ENCODE peak calls at places on chromosomes 4 and X, in five cellular contexts. K is HepG2, O is A549, S is GM12878, A is K562. L is an unnamed sample.

GRCh38 chr4:111070390-111070789 is 447.5 kb upstream of the PITX2 start:
- DNase-seq in K (no peak), O (no peak), S (no peak), A (no peak), L (no peak)

GRCh38 chr4:88675543-88675942 is 22.1 kb downstream of the NAP1L5 start:
- DNase-seq in K (no peak), O (no peak), S (no peak), A (no peak), L (peak)

GRCh38 chr4:41155194-41155830 is 59.0 kb downstream of the APBB2 start:
- DNase-seq in K (no peak), O (no peak), S (no peak), A (no peak), L (peak)

GRCh38 chr4:124904723-124905390 is 192.3 kb upstream of the ANKRD50 start:
- DNase-seq in K (no peak), O (no peak), S (no peak), A (no peak), L (no peak)

GRCh38 chr4:81723927-81724587 is 252.3 kb upstream of the RASGEF1B start:
- DNase-seq in K (no peak), O (no peak), S (no peak), A (no peak), L (no peak)

GRCh38 chr4:15201782-15202181 is 199.5 kb downstream of the CPEB2 start:
- DNase-seq in K (no peak), O (no peak), S (no peak), A (no peak), L (no peak)

GRCh38 chrX:10676239-10676971 is 56.0 kb upstream of the MID1 start:
- DNase-seq in K (no peak), O (no peak), S (no peak), A (no peak), L (no peak)

GRCh38 chr4:152100378-152101201 is 339.8 kb upstream of the GATB start:
- DNase-seq in K (no peak), O (no peak), S (no peak), A (no peak), L (no peak)

GRCh38 chr4:108833041-108833440 is 70.2 kb upstream of the ETNPPL start:
- DNase-seq in K (no peak), O (no peak), S (no peak), A (no peak), L (peak)

GRCh38 chrX:151825927-151826471 is 86.7 kb upstream of the MAGEA4 start:
- DNase-seq in K (no peak), O (peak), S (no peak), A (no peak), L (peak)

GRCh38 chr4:2291705-2292651 is 30.1 kb upstream of the MXD4 start:
- DNase-seq in K (no peak), O (no peak), S (no peak), A (no peak), L (no peak)

GRCh38 chr4:118969359-118969758 is 80.7 kb downstream of the SYNPO2 start:
- DNase-seq in K (peak), O (peak), S (no peak), A (peak), L (peak)

GRCh38 chr4:6957148-6957520 is 47.5 kb downstream of the TBC1D14 start:
- DNase-seq in K (no peak), O (no peak), S (no peak), A (no peak), L (peak)

GRCh38 chrX:30302957-30303356 is 6.2 kb downstream of the NR0B1 start:
- DNase-seq in K (no peak), O (no peak), S (no peak), A (no peak), L (no peak)

GRCh38 chr4:152894673-152895072 is 41.5 kb upstream of the FHDC1 start:
- DNase-seq in K (no peak), O (no peak), S (no peak), A (no peak), L (peak)

GRCh38 chr4:53043900-53044650 is 182.0 kb downstream of the RASL11B start:
- DNase-seq in K (no peak), O (no peak), S (no peak), A (no peak), L (no peak)

GRCh38 chr4:112557676-112558411 is 41.9 kb upstream of the NEUROG2 start:
- DNase-seq in K (no peak), O (no peak), S (no peak), A (no peak), L (no peak)

GRCh38 chrX:120356084-120356483 is 5.8 kb upstream of the ATP1B4 start:
- DNase-seq in K (no peak), O (no peak), S (no peak), A (no peak), L (no peak)

GRCh38 chr4:8736083-8736825 is 135.4 kb downstream of the HMX1 start:
- DNase-seq in K (no peak), O (no peak), S (no peak), A (no peak), L (no peak)

GRCh38 chr4:169823685-169824084 is 65.9 kb upstream of the HPF1 start:
- DNase-seq in K (peak), O (no peak), S (no peak), A (peak), L (peak)

GRCh38 chrX:119237526-119238035 is 1.5 kb downstream of the PGRMC1 start:
- DNase-seq in K (no peak), O (no peak), S (no peak), A (no peak), L (no peak)

GRCh38 chr4:108571027-108571569 is 49.3 kb upstream of the RPL34 start:
- DNase-seq in K (no peak), O (no peak), S (no peak), A (no peak), L (peak)

GRCh38 chrX:134670241-134670811 is 12.1 kb upstream of the PLAC1 start:
- DNase-seq in K (peak), O (peak), S (no peak), A (no peak), L (peak)

GRCh38 chrX:39891781-39892180 is 206.0 kb downstream of the BCOR start:
- DNase-seq in K (no peak), O (no peak), S (peak), A (no peak), L (no peak)

GRCh38 chr4:130636486-130636885 is 1540.5 kb downstream of the C4orf33 start:
- DNase-seq in K (no peak), O (no peak), S (no peak), A (no peak), L (no peak)

GRCh38 chrX:134868766-134869495 is 121.9 kb upstream of the SMIM10 start:
- DNase-seq in K (no peak), O (no peak), S (no peak), A (no peak), L (peak)

GRCh38 chr4:762211-763190 is 56.9 kb downstream of the PCGF3 start:
- DNase-seq in K (peak), O (no peak), S (no peak), A (no peak), L (no peak)

GRCh38 chr4:75370582-75370981 is 143.6 kb downstream of the RCHY1 start:
- DNase-seq in K (no peak), O (no peak), S (no peak), A (no peak), L (no peak)

GRCh38 chrX:131626681-131627296 is 82.9 kb downstream of the OR13H1 start:
- DNase-seq in K (no peak), O (peak), S (no peak), A (peak), L (no peak)

GRCh38 chr4:19455850-19456602 is 795.7 kb upstream of the SLIT2 start:
- DNase-seq in K (no peak), O (no peak), S (no peak), A (no peak), L (no peak)

GRCh38 chr4:153223418-153223792 is 19.2 kb downstream of the TRIM2 start:
- DNase-seq in K (no peak), O (no peak), S (no peak), A (no peak), L (no peak)

GRCh38 chr4:124711469-124712416 is 789 bp downstream of the ANKRD50 start:
- DNase-seq in K (peak), O (peak), S (no peak), A (peak), L (peak)

GRCh38 chr4:15947684-15948083 is 9.1 kb upstream of the FGFBP1 start:
- DNase-seq in K (no peak), O (no peak), S (no peak), A (no peak), L (no peak)

DNA sequence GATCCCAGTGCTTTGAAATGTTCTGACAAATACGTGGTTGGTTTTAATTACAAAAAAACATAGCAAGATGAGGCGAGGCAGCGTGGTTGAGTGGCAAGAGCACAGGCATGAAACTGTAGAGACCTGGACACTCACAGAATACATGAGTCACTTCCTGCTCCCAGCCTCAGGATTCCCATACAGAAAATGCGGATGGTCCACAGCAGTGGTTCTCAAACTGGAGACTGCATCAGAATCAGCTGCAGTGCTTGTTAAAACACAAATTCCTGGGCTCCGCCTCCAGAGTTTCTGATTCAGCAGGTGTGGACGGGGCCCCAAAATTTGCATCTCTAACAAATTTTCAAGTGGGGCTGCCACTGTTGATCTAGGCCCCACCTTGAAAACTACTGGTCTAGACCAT is 10.1 kb downstream of the OTOP1 start:
- DNase-seq in K (no peak), O (no peak), S (no peak), A (no peak), L (peak)
- H3K4me2 ChIP-seq in K (no peak), O (no peak), S (no peak), A (no peak), L (no peak)

DNA sequence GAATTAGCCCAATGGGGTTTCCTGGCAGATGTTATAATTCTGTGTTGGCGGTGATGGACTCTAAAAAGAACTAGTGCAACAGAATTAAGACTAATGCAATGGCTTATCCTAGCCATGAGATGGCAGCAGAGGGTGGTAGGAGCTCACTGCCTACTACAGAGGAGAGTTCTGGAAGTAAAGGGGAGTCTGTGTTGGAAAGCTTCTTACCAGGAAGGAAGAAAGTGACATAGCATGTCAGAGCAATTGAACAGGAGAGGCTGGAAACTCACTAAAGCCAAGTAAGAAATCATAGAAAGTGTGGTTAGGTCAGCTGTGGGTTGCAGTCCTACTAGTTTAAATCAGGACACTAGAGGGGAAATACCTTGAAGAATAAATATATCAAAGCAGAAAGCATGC is 6.3 kb upstream of the TRPC5OS start:
- DNase-seq in K (no peak), O (peak), S (peak), A (peak), L (peak)
- TF ChIP-seq SMC3 in K (peak), O (peak), S (peak), A (peak), L (peak)

DNA sequence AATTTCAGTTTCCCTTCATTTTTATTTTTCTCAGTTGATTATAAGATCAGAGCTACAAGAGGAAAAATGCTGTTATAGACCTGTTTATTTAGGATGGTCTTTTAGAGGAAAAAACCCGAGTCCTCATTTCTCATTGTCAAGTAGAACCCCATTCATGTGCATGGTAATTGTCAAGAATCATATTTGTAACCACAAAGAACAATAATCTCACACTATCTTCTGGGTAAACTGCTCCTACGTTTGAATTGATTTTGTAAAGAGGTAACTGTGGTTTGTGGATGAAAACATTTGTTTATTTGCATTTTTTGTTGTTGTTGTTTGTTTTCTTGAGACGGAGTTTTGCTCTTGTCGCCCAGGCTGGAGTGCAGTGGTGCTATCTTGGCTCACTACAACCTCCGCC is 23.8 kb downstream of the RAPGEF2 start:
- DNase-seq in K (no peak), O (no peak), S (no peak), A (no peak), L (no peak)
- H3K4me2 ChIP-seq in K (no peak), O (no peak), S (no peak), A (no peak), L (no peak)

GRCh38 chrX:35101901-35102300 is 159.3 kb downstream of the FAM47B start:
- DNase-seq in K (no peak), O (no peak), S (no peak), A (no peak), L (peak)

GRCh38 chrX:35104626-35105025 is 162.0 kb downstream of the FAM47B start:
- DNase-seq in K (no peak), O (no peak), S (no peak), A (no peak), L (peak)
- TF ChIP-seq SMC3 in K (no peak), O (no peak), S (no peak), A (no peak), L (no peak)

GRCh38 chr4:184315675-184316359 is 98.1 kb upstream of the ENPP6 start:
- DNase-seq in K (no peak), O (no peak), S (no peak), A (no peak), L (no peak)
- H3K4me2 ChIP-seq in K (no peak), O (no peak), S (no peak), A (no peak), L (no peak)

GRCh38 chr4:43253511-43253910 is 361.0 kb downstream of the GRXCR1 start:
- DNase-seq in K (no peak), O (no peak), S (no peak), A (no peak), L (no peak)

GRCh38 chr4:43251760-43252317 is 359.3 kb downstream of the GRXCR1 start:
- DNase-seq in K (no peak), O (no peak), S (no peak), A (no peak), L (peak)
- TF ChIP-seq SMC3 in K (no peak), O (no peak), S (no peak), A (no peak), L (no peak)

DNA sequence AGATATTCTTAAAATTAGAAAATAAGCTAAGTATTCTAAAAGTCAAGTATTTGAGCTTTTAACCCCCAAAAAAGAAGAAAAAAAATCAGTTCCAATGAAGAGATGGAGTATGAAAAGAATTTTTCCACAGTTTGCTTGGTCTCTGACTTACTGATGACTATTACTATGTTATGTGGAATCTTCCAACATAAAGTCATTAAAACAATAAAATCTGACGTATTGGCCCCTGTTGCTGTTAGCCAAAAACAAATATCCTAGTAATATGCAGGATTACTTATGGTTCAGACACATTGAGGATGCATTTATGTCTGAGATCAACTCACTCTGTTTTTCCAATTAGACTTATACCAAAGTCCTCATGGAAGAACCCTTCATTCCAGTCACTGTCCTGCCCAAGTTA is 517.2 kb upstream of the ADGRL3 start:
- DNase-seq in K (no peak), O (no peak), S (no peak), A (no peak), L (peak)
- H3K4me2 ChIP-seq in K (no peak), O (no peak), S (no peak), A (no peak), L (peak)

DNA sequence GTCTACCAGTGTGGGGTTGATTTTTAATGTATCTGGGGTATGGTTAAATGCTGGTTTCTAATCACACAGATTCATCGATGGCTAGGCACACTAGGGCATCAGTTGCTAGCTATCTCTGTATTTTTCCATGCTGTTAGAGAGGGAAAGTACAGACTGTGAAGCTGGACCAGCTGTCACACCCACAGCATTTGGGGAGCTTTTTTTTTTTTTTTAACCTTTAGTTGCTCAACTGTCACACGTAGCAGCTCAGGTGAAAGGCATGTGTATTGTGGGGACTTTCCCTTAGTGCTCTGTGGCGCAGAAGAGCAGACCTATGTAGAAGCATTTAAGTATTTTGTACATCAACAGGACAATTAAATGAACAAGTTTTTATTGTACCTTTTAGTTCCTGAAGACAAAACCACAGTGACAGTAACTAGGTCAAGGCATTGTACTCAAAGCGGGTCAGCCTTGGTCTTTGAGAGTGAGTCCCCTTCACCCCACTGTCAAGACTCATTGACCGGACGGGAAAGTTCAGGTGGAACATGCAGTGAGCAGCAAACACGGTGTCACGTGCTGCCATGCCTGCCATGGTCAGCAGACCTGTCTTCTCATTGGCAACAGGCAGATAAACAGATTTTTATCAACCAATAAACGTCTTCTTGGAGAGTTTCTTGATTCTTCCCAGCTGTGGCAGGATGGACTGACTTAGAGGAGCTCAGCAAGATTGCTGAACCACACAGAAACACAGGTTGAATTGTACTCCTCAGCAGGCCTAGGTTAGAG is 65.3 kb downstream of the CASP3 start:
- DNase-seq in K (no peak), O (no peak), S (peak), A (no peak), L (no peak)
- TF ChIP-seq SMC3 in K (no peak), O (no peak), S (no peak), A (no peak), L (no peak)

GRCh38 chr4:154439224-154439623 is 52.4 kb downstream of the DCHS2 start:
- DNase-seq in K (no peak), O (no peak), S (no peak), A (no peak), L (no peak)
- H3K4me2 ChIP-seq in K (no peak), O (no peak), S (no peak), A (no peak), L (no peak)